ENCODE peak calls at places on chromosome 14, in four cellular contexts. U, G, Q and E are unnamed samples.

GRCh38 chr14:23364164-23364571 is 804 bp downstream of the EFS start:
- DNase-seq in U (peak; percentile 30), Q (no peak), G (no peak), E (no peak)

GRCh38 chr14:66444271-66444987 is 41.7 kb upstream of the CCDC196 start:
- DNase-seq in G (peak; percentile 16), Q (no peak), U (no peak), E (no peak)

GRCh38 chr14:76948213-76948947 is 80.1 kb downstream of the IRF2BPL start:
- DNase-seq in U (no peak), Q (no peak), G (no peak), E (no peak)

GRCh38 chr14:52117433-52117832 is 48.6 kb upstream of the NID2 start:
- DNase-seq in G (peak; percentile 84), Q (no peak), U (no peak), E (no peak)

GRCh38 chr14:49598479-49599301 is at the start of gene LRR1:
- DNase-seq in G (peak; percentile 81), U (peak; percentile 90), Q (peak; percentile 83), E (peak; percentile 45)

GRCh38 chr14:80653951-80654350 is 287.6 kb downstream of the CEP128 start:
- DNase-seq in Q (no peak), U (no peak), G (no peak), E (no peak)

GRCh38 chr14:34997762-34998161 is 15.0 kb downstream of the SRP54 start:
- DNase-seq in G (no peak), Q (no peak), U (no peak), E (no peak)

GRCh38 chr14:96038920-96039632 is at the start of gene C14orf132:
- DNase-seq in U (peak; percentile 52), G (peak; percentile 58), Q (peak; percentile 73), E (peak; percentile 34)

GRCh38 chr14:28157289-28157869 is 609.2 kb upstream of the FOXG1 start:
- DNase-seq in U (no peak), Q (no peak), G (no peak), E (no peak)

GRCh38 chr14:34262511-34262910 is 199.5 kb downstream of the SPTSSA start:
- DNase-seq in U (no peak), Q (no peak), G (no peak), E (no peak)

GRCh38 chr14:22854963-22855724 is 16.4 kb upstream of the LRP10 start:
- DNase-seq in G (no peak), U (no peak), Q (no peak), E (no peak)

GRCh38 chr14:95330591-95331370 is 11.1 kb upstream of the CLMN start:
- DNase-seq in G (no peak), U (no peak), Q (no peak), E (no peak)

GRCh38 chr14:68110989-68111704 is 291.6 kb downstream of the RAD51B start:
- DNase-seq in Q (no peak), U (no peak), G (no peak), E (no peak)

GRCh38 chr14:90235179-90235976 is 21.0 kb upstream of the PSMC1 start:
- DNase-seq in Q (peak; percentile 80), U (peak; percentile 81), G (peak; percentile 19), E (peak; percentile 64)

GRCh38 chr14:32593290-32593942 is 264.3 kb downstream of the AKAP6 start:
- DNase-seq in G (peak; percentile 82), U (no peak), Q (no peak), E (no peak)

GRCh38 chr14:58151264-58151700 is 731 bp downstream of the ARMH4 start:
- DNase-seq in U (peak; percentile 19), G (no peak), Q (peak; percentile 49), E (no peak)

GRCh38 chr14:93991212-93991611 is 5.9 kb upstream of the CCDC197 start:
- DNase-seq in G (no peak), U (no peak), Q (no peak), E (no peak)

GRCh38 chr14:81125536-81125935 is 95.2 kb downstream of the GTF2A1 start:
- DNase-seq in U (no peak), Q (no peak), G (no peak), E (no peak)

GRCh38 chr14:96502621-96503251 is 554 bp downstream of the PAPOLA start:
- DNase-seq in U (peak; percentile 29), G (no peak), Q (peak; percentile 68), E (no peak)

GRCh38 chr14:91744068-91744480 is 12.2 kb upstream of the CATSPERB start:
- DNase-seq in Q (no peak), U (no peak), G (peak; percentile 41), E (no peak)

GRCh38 chr14:75559451-75560187 is 18.8 kb upstream of the FLVCR2 start:
- DNase-seq in Q (no peak), G (peak; percentile 71), U (no peak), E (no peak)

GRCh38 chr14:105255021-105255507 is 6.7 kb downstream of the BTBD6 start:
- DNase-seq in U (no peak), Q (no peak), G (peak; percentile 40), E (no peak)

GRCh38 chr14:104937161-104937560 is 12.5 kb downstream of the PLD4 start:
- DNase-seq in Q (no peak), G (no peak), U (no peak), E (no peak)

GRCh38 chr14:31263485-31264133 is 56.0 kb upstream of the HECTD1 start:
- DNase-seq in Q (no peak), U (no peak), G (peak; percentile 100), E (no peak)

GRCh38 chr14:68137704-68138619 is 318.4 kb downstream of the RAD51B start:
- DNase-seq in U (peak; percentile 61), G (peak; percentile 92), Q (peak; percentile 81), E (no peak)

GRCh38 chr14:25846232-25846631 is 751.6 kb downstream of the NOVA1 start:
- DNase-seq in U (no peak), G (no peak), Q (no peak), E (no peak)

GRCh38 chr14:96053600-96054381 is 14.6 kb downstream of the C14orf132 start:
- DNase-seq in U (no peak), G (peak; percentile 94), Q (peak; percentile 53), E (no peak)

GRCh38 chr14:52314521-52315354 is 626 bp downstream of the PTGER2 start:
- DNase-seq in U (peak; percentile 9), Q (peak; percentile 31), G (peak; percentile 34), E (no peak)

GRCh38 chr14:90519262-90519920 is 122.6 kb downstream of the CALM1 start:
- DNase-seq in U (no peak), G (no peak), Q (no peak), E (no peak)

GRCh38 chr14:32920696-32921276 is 17.9 kb upstream of the NPAS3 start:
- DNase-seq in G (no peak), U (no peak), Q (no peak), E (no peak)

GRCh38 chr14:49995162-49995561 is 102.3 kb downstream of the ARF6 start:
- DNase-seq in G (no peak), U (no peak), Q (no peak), E (no peak)

GRCh38 chr14:41285193-41285748 is 321.4 kb upstream of the LRFN5 start:
- DNase-seq in Q (peak; percentile 85), G (no peak), U (peak; percentile 60), E (no peak)

GRCh38 chr14:94373708-94374107 is 14.7 kb downstream of the SERPINA1 start:
- DNase-seq in Q (no peak), U (no peak), G (peak; percentile 77), E (no peak)

GRCh38 chr14:52023518-52023917 is 34.2 kb downstream of the RTRAF start:
- DNase-seq in U (no peak), Q (no peak), G (peak; percentile 71), E (no peak)

DNA sequence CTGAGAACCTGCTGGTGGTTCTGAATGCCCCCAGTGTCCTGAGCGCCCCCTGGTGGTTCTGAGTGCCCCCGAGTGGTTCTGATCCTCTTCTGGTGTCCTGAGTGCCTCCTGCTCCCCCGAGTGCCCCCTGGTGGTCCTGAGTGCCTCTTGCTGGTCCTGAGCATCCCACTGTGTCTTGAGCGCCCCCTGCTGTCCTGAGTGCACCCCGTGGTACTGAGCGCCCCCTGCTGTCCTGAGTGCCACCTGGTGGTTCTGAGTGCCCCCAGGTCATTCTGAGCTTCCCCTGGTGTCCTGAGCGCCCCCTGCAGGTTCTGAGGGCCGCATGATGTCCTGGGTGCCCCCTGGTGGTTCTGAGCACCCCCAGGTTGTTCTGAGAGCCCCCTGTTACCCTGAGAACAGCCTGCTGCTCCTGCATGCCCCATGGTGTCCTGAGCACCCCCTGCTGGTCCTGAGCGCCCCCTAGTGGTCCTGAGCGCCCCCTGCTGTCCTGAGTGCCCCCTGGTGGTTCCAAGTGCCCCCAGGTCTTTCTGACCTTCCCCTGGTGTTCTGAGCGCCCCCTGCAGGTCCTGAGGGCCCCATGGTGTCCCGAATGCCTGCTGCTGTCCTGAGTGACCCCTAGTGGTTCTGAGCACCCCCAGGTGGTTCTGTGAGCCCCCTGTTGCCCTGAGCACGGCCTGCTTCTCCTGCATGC is 1165.4 kb downstream of the TMEM121 start:
- DNase-seq in G (no peak), U (no peak), Q (no peak), E (no peak)
- TF ChIP-seq CTCF in G (no peak), U (peak; percentile 18), Q (no peak), E (peak; percentile 1)

DNA sequence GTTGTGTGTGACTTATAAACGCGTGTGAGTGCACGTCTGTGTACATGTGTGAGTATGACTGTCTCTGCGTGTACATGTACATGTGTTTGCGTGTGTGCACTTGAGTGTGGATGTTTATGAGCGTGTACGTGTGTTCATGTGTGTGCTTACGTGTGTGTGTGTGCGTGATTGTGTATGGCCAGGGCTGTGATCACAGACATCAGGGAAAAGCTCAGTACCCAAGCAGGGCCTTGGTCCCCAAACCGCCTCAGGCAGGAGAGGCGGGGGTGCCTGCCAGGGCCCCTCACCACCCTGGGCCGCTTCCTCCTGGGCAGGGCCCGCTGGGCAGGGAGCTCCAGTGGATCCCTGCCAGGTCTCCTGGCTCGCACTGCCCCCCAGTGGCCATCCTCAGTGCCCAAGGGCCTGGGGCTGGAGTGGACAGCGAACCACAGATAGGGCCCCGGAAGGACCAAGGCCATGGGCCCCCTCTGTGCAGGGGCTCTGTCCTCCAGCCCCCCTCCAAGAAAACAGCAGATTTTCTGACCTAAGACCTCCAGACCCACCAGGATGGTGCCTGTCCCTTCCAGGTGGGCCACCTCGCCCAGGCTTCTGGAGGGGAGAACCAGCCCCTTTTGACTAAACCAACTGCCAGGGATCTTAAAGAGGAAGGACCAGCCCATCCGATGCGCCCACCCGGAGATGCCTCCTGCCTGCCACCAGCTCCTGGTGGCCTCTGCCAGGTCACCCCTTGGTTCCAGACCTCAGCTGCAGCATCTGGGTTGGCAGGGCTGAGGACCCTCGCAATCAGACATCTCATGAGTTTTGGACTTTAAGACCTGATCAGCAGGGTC is 326.0 kb upstream of the DIO3 start:
- DNase-seq in Q (peak; percentile 78), G (peak; percentile 12), U (peak; percentile 83), E (no peak)
- TF ChIP-seq CTCF in Q (peak; percentile 72), G (peak; percentile 58), U (peak; percentile 78), E (peak; percentile 32)

DNA sequence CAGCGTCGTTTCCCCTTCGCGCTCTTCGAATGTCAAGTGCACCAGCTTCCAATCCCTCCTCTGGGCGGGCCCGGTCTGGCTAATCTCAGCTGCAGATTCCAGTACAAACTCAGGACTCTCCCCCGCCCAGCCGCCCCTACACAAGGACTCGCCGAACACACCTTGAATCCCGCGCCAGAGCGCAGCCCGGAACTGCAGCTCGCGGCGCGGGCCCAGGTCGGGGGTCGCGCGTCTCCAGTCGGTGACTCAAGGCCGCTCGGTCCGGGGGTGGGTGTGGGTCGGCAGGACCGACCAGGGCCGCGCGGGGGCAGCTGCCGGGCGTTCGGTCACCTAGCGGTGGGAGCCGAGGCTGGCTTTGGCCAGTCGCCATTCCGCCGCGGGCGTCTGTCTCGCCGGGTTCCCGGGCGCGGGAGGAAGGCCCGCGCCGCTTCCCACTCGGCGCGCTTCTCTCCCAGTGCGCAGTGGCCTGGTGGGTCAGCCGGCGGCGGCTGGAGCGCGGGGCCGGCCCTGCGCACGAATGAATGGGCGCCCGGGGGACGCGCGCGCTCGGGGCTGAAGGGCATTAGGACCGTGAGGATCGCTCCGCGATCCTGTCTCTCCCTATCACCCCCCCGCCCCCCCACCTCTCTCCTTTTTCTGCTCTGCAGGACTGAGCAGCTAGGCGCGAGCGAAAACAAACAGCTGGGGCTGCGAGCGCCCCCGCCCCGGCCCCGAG is at the start of gene GALNT16:
- DNase-seq in G (no peak), U (peak; percentile 60), Q (peak; percentile 82), E (peak; percentile 47)
- TF ChIP-seq CTCF in G (peak; percentile 15), U (peak; percentile 60), Q (peak; percentile 26), E (no peak)

GRCh38 chr14:73173092-73173735 is 36.9 kb downstream of the PSEN1 start:
- DNase-seq in G (peak; percentile 29), U (no peak), Q (peak; percentile 35), E (no peak)
- TF ChIP-seq CTCF in G (peak; percentile 35), U (peak; percentile 65), Q (peak; percentile 54), E (peak; percentile 58)